ENCODE peak calls at places on chromosomes 6 and 20, in seven cellular contexts. V is HFF-Myc; A is NCI-H748 treated with DMSO at 0.1 percent for 48 hours; J is GM12892; H is A172; Z is astrocyte of the spinal cord; O is CD8-positive, alpha-beta T cell. N is an unnamed sample.

GRCh38 chr20:23875606-23876237 is 3.8 kb downstream of the CST5 start:
- DNase-seq in A (no peak), H (no peak), V (no peak), Z (no peak), O (no peak), J (no peak), N (no peak)

GRCh38 chr6:70956451-70957283 is at the start of gene B3GAT2:
- DNase-seq in Z (peak), A (no peak), O (no peak), J (peak), H (no peak), V (no peak), N (no peak)

GRCh38 chr20:62473200-62473585 is 2.6 kb downstream of the GATA5 start:
- DNase-seq in V (no peak), Z (no peak), J (no peak), A (no peak), O (no peak), H (no peak), N (no peak)

GRCh38 chr6:116059713-116060571 is 749 bp downstream of the FRK start:
- DNase-seq in V (no peak), A (no peak), O (no peak), H (no peak), J (no peak), Z (peak), N (peak)

GRCh38 chr6:23145801-23146200 is 576.4 kb downstream of the HDGFL1 start:
- DNase-seq in V (peak), H (no peak), A (no peak), J (no peak), O (no peak), Z (peak), N (no peak)

GRCh38 chr20:53751394-53752368 is 158.0 kb upstream of the ZNF217 start:
- DNase-seq in Z (no peak), H (no peak), A (no peak), O (no peak), V (no peak), J (no peak), N (no peak)

GRCh38 chr6:42217165-42217522 is 517 bp downstream of the MRPS10 start:
- DNase-seq in V (no peak), H (no peak), O (no peak), A (no peak), J (no peak), Z (no peak), N (no peak)

GRCh38 chr20:42152570-42152969 is 534.4 kb upstream of the CHD6 start:
- DNase-seq in Z (no peak), H (no peak), V (no peak), A (no peak), O (no peak), J (no peak), N (no peak)

GRCh38 chr6:137297887-137298286 is 78.7 kb upstream of the IFNGR1 start:
- DNase-seq in J (no peak), O (no peak), A (no peak), Z (peak), H (no peak), V (no peak), N (no peak)

GRCh38 chr6:37648465-37649330 is 49.0 kb downstream of the MDGA1 start:
- DNase-seq in O (no peak), A (no peak), V (no peak), Z (no peak), H (no peak), J (no peak), N (no peak)

GRCh38 chr6:140002406-140003022 is 628.1 kb upstream of the CITED2 start:
- DNase-seq in O (no peak), Z (no peak), J (no peak), V (peak), H (no peak), A (no peak), N (no peak)

GRCh38 chr6:15132854-15133670 is 112.8 kb upstream of the JARID2 start:
- DNase-seq in A (no peak), O (no peak), H (peak), V (no peak), J (no peak), Z (peak), N (no peak)

GRCh38 chr6:160943997-160944396 is 47.6 kb upstream of the MAP3K4 start:
- DNase-seq in J (no peak), V (no peak), O (no peak), Z (no peak), H (no peak), A (no peak), N (no peak)

GRCh38 chr20:46058656-46059281 is 29.8 kb downstream of the SLC12A5 start:
- DNase-seq in V (no peak), Z (no peak), A (no peak), H (no peak), J (no peak), O (no peak), N (no peak)

GRCh38 chr6:150930816-150931215 is 65.3 kb downstream of the MTHFD1L start:
- DNase-seq in A (no peak), J (no peak), V (no peak), H (no peak), Z (peak), O (no peak), N (no peak)